ENCODE peak calls at places on chromosomes 6 and 20, in nine cellular contexts. E, C, U, W, Q, A, J, D and L are unnamed samples. For H3K27me3 and H3K4me1, the result is how much of the 10 kb centered on the place peaks cover.

GRCh38 chr6:64984947-64985346 is 722.1 kb downstream of the EYS start:
- DNase-seq in D (no peak), J (no peak), C (no peak), E (no peak), Q (no peak), W (no peak), A (no peak), U (no peak), L (no peak)

GRCh38 chr6:34374112-34374907 is 18.2 kb downstream of the NUDT3 start:
- DNase-seq in D (no peak), E (no peak), U (no peak), W (no peak), A (no peak), C (no peak), Q (no peak), J (no peak), L (no peak)

GRCh38 chr6:159996087-159996622 is 27.3 kb downstream of the IGF2R start:
- DNase-seq in J (no peak), Q (no peak), C (no peak), D (no peak), W (no peak), E (no peak), U (no peak), A (no peak), L (no peak)

GRCh38 chr6:34723203-34723602 is 26.6 kb upstream of the ILRUN start:
- DNase-seq in E (no peak), U (no peak), Q (no peak), D (no peak), C (no peak), A (no peak), J (no peak), W (no peak), L (no peak)

GRCh38 chr6:31666337-31666960 is 569 bp downstream of the CSNK2B start:
- DNase-seq in A (no peak), J (no peak), Q (peak), E (no peak), C (no peak), D (no peak), W (no peak), U (no peak), L (no peak)

GRCh38 chr6:105492706-105493673 is 90.1 kb upstream of the PREP start:
- DNase-seq in D (no peak), W (no peak), E (no peak), U (no peak), A (no peak), C (no peak), Q (no peak), J (peak), L (no peak)

GRCh38 chr20:5402903-5403531 is 86.3 kb upstream of the PROKR2 start:
- DNase-seq in D (no peak), W (peak), Q (no peak), U (peak), A (no peak), C (no peak), E (no peak), J (peak), L (no peak)

GRCh38 chr20:53902968-53903651 is 167.3 kb downstream of the BCAS1 start:
- DNase-seq in A (no peak), W (no peak), D (no peak), J (no peak), C (no peak), E (no peak), Q (no peak), U (no peak), L (no peak)

GRCh38 chr6:79570802-79571367 is 33.7 kb upstream of the LCA5 start:
- DNase-seq in A (no peak), U (no peak), E (no peak), Q (no peak), D (no peak), J (peak), C (no peak), W (no peak), L (no peak)

GRCh38 chr6:153167026-153167891 is 36.2 kb upstream of the RGS17 start:
- DNase-seq in W (no peak), Q (no peak), J (peak), A (peak), U (peak), E (no peak), C (no peak), D (no peak), L (no peak)

GRCh38 chr6:34745277-34746103 is 11.8 kb upstream of the SNRPC start:
- DNase-seq in J (no peak), E (peak), U (no peak), Q (no peak), C (no peak), A (no peak), D (no peak), W (peak), L (no peak)

GRCh38 chr6:108561742-108562502 is 1.2 kb downstream of the FOXO3 start:
- DNase-seq in A (no peak), U (no peak), E (no peak), D (peak), Q (peak), W (peak), C (no peak), J (peak), L (peak)

GRCh38 chr20:40966103-40966502 is 62.5 kb upstream of the TOP1 start:
- DNase-seq in E (no peak), D (peak), J (no peak), W (no peak), U (peak), Q (no peak), C (no peak), A (no peak), L (no peak)

GRCh38 chr6:40896696-40897095 is 142.3 kb downstream of the UNC5CL start:
- DNase-seq in E (peak), Q (no peak), A (no peak), J (peak), C (no peak), D (no peak), U (no peak), W (no peak), L (no peak)

GRCh38 chr6:818191-818590 is 125.3 kb upstream of the EXOC2 start:
- DNase-seq in Q (no peak), C (no peak), A (no peak), E (no peak), D (no peak), U (no peak), W (no peak), J (no peak), L (no peak)

GRCh38 chr6:56693246-56693607 is 50.5 kb upstream of the DST start:
- DNase-seq in C (peak), D (peak), A (no peak), J (no peak), Q (peak), U (no peak), E (peak), W (peak), L (no peak)

GRCh38 chr6:140285998-140286690 is 911.7 kb upstream of the CITED2 start:
- DNase-seq in J (no peak), U (no peak), W (no peak), D (no peak), C (no peak), A (no peak), Q (no peak), E (no peak), L (no peak)

GRCh38 chr6:84150680-84151079 is 76.8 kb downstream of the CEP162 start:
- DNase-seq in C (no peak), J (no peak), Q (no peak), E (no peak), W (no peak), U (no peak), D (no peak), A (no peak), L (no peak)

GRCh38 chr6:112144145-112144926 is 56.9 kb downstream of the FAM229B start:
- DNase-seq in A (no peak), W (no peak), Q (no peak), U (no peak), J (no peak), D (no peak), E (no peak), C (no peak), L (no peak)

GRCh38 chr6:44043036-44043478 is 84.2 kb downstream of the MRPL14 start:
- DNase-seq in U (peak), D (peak), W (no peak), C (no peak), J (no peak), A (no peak), E (no peak), Q (no peak), L (no peak)

GRCh38 chr6:56714982-56715456 is 72.3 kb upstream of the DST start:
- DNase-seq in U (no peak), D (no peak), A (peak), Q (no peak), W (no peak), C (no peak), J (peak), E (no peak), L (peak)

GRCh38 chr20:32911355-32911754 is 52.6 kb downstream of the EFCAB8 start:
- DNase-seq in W (no peak), E (no peak), A (no peak), C (no peak), D (peak), J (no peak), Q (peak), U (no peak), L (no peak)

GRCh38 chr6:73079978-73080377 is 145.3 kb downstream of the KHDC1L start:
- DNase-seq in Q (no peak), U (peak), C (no peak), W (no peak), E (no peak), D (no peak), A (no peak), J (no peak), L (no peak)

GRCh38 chr20:15475483-15475882 is 1097.8 kb downstream of the KIF16B start:
- DNase-seq in Q (peak), A (no peak), W (peak), U (no peak), E (no peak), D (no peak), C (no peak), J (no peak), L (peak)

GRCh38 chr6:117930645-117931044 is 23.6 kb downstream of the SLC35F1 start:
- DNase-seq in U (no peak), A (no peak), E (no peak), D (no peak), J (no peak), C (no peak), Q (no peak), W (no peak), L (no peak)

GRCh38 chr20:17808357-17808756 is 108.6 kb downstream of the BANF2 start:
- DNase-seq in J (peak), E (no peak), Q (no peak), A (no peak), U (no peak), W (no peak), C (no peak), D (peak), L (peak)

GRCh38 chr6:118735320-118735719 is 83.9 kb upstream of the CEP85L start:
- DNase-seq in A (no peak), D (no peak), E (no peak), U (no peak), W (no peak), J (peak), C (no peak), Q (no peak), L (no peak)

GRCh38 chr20:4195499-4195898 is 180.1 kb upstream of the RNF24 start:
- DNase-seq in A (no peak), C (no peak), W (no peak), J (peak), D (no peak), E (no peak), U (no peak), Q (peak), L (no peak)

DNA sequence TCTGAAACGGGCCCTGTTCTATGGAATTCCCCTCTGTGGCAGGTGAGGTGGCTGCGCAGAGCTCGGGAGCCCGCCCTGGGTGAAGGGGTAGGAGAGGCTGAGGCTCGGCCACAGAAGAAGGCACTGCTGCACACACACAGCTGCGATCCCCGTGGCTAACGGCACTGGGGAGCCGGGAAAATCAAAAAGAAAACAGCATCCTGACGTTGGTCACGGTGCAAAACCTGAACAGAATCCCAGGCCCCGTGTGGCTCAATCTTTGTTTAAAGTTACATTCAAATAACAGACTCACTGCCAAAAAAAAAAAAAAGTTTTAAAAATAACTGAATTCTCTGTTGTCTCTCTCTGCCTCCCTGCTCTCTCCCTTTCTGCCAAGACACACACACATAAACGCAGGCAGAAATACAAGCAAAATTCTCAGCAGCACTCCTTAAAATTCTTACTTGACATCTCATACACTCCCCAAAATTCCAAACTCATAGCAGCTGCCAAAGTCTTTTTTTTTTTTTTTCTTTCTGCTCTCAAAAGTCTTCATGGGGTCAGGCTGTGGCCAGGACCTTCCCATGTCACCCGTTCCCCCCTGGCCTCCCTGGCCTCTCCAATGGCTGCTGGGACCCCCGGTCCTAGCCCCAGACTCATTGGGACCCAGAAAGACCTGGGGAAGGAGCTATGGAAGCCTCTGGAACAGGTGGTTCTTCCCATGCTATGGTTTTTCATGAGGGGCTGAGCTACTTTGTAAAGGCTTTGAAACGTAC is 248.8 kb downstream of the TTLL2 start:
- DNase-seq in W (no peak), C (peak), U (no peak), Q (no peak), D (peak), A (no peak), E (peak), J (no peak), L (no peak)
- TF ChIP-seq POLR2AphosphoS5 in W (no peak), C (no peak), U (no peak), Q (no peak), D (no peak), A (no peak), E (no peak), J (no peak), L (no peak)

GRCh38 chr6:3650341-3650958 is 101.1 kb downstream of the PXDC1 start:
- DNase-seq in Q (no peak), U (no peak), D (no peak), J (no peak), C (no peak), A (no peak), E (no peak), W (no peak), L (peak)
- H3K27me3 ChIP-seq in Q (under half), U (under half), D (under half), J (under half), C (under half), A (under half), E (under half), W (under half), L (under half)

GRCh38 chr20:48684501-48685041 is 143.2 kb downstream of the PREX1 start:
- DNase-seq in W (peak), Q (peak), J (peak), A (no peak), D (no peak), U (no peak), E (no peak), C (no peak), L (no peak)
- H3K4me1 ChIP-seq in W (half or more), Q (half or more), J (half or more), A (under half), D (under half), U (under half), E (half or more), C (under half), L (half or more)

GRCh38 chr6:157613011-157613522 is 210.0 kb upstream of the SNX9 start:
- DNase-seq in C (no peak), W (no peak), J (peak), U (peak), Q (no peak), A (peak), D (no peak), E (no peak), L (no peak)
- TF ChIP-seq POLR2AphosphoS5 in C (no peak), W (peak), J (no peak), U (no peak), Q (no peak), A (no peak), D (no peak), E (no peak), L (no peak)

GRCh38 chr6:149995235-149995750 is 30.0 kb downstream of the RAET1L start:
- DNase-seq in D (no peak), U (no peak), J (no peak), W (no peak), C (no peak), E (no peak), Q (no peak), A (no peak), L (no peak)
- H3K27me3 ChIP-seq in D (half or more), U (under half), J (half or more), W (half or more), C (half or more), E (half or more), Q (half or more), A (under half), L (under half)

GRCh38 chr6:132425176-132425575 is 23.9 kb upstream of the MOXD1 start:
- DNase-seq in Q (no peak), U (no peak), J (no peak), D (no peak), E (no peak), A (no peak), W (no peak), C (no peak), L (no peak)

GRCh38 chr6:132418566-132418965 is 17.3 kb upstream of the MOXD1 start:
- DNase-seq in Q (no peak), E (no peak), J (no peak), A (no peak), C (no peak), W (no peak), D (no peak), U (no peak), L (no peak)

DNA sequence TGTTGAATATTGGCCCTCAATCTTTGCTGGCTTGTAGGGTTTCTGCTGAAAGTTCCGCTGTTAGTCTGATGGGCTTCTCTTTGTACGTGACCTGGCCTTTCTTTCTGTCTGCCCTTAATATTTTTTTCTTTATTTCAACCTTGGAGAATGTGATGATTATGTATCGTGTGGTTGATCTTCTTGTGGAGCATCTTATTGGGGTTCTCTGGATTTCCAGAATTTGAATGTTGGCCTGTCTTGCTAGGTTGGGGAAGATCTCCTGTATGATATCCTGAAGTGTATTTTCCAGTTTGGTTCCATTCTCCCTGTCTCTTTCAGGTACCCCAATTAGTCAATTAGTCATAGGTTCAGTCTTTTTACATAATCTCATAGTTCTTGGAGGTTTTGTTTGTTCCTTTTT is 22.6 kb upstream of the MOXD1 start:
- DNase-seq in Q (no peak), C (no peak), E (no peak), A (no peak), W (no peak), U (no peak), J (no peak), D (no peak), L (no peak)
- H3K4me1 ChIP-seq in Q (under half), C (under half), E (under half), A (under half), W (under half), U (under half), J (under half), D (under half), L (under half)

GRCh38 chr6:28158318-28158717 is 16.6 kb downstream of the ZKSCAN8 start:
- DNase-seq in U (no peak), J (no peak), W (no peak), C (no peak), E (no peak), Q (no peak), D (no peak), A (no peak), L (no peak)

GRCh38 chr6:28160233-28160632 is 18.6 kb downstream of the ZKSCAN8 start:
- DNase-seq in A (no peak), U (no peak), E (no peak), W (no peak), Q (no peak), C (no peak), J (no peak), D (no peak), L (no peak)

GRCh38 chr6:28159029-28159607 is 17.4 kb downstream of the ZKSCAN8 start:
- DNase-seq in D (no peak), A (no peak), U (no peak), E (no peak), C (no peak), Q (no peak), W (no peak), J (no peak), L (no peak)

GRCh38 chr6:28165566-28165965 is 23.9 kb downstream of the ZKSCAN8 start:
- DNase-seq in A (no peak), J (no peak), C (no peak), D (no peak), E (no peak), Q (no peak), U (no peak), W (no peak), L (no peak)

GRCh38 chr6:28161410-28162079 is 19.9 kb downstream of the ZKSCAN8 start:
- DNase-seq in A (no peak), W (peak), J (peak), E (peak), C (peak), Q (peak), U (no peak), D (peak), L (peak)
- TF ChIP-seq POLR2AphosphoS5 in A (no peak), W (no peak), J (peak), E (no peak), C (no peak), Q (peak), U (no peak), D (peak), L (peak)

GRCh38 chr20:50421356-50422340 is 88.5 kb upstream of the PTPN1 start:
- DNase-seq in A (no peak), W (no peak), J (no peak), U (no peak), E (no peak), D (no peak), Q (no peak), C (no peak), L (no peak)
- H3K27me3 ChIP-seq in A (under half), W (under half), J (under half), U (under half), E (under half), D (under half), Q (under half), C (under half), L (under half)

GRCh38 chr6:139150915-139151314 is 16.0 kb downstream of the HECA start:
- DNase-seq in J (no peak), E (no peak), D (no peak), C (no peak), A (no peak), Q (no peak), U (no peak), W (no peak), L (no peak)

GRCh38 chr6:139149383-139149782 is 14.5 kb downstream of the HECA start:
- DNase-seq in A (no peak), U (no peak), Q (no peak), W (no peak), J (no peak), E (no peak), D (no peak), C (no peak), L (no peak)

GRCh38 chr6:139146317-139146726 is 11.4 kb downstream of the HECA start:
- DNase-seq in E (no peak), J (no peak), C (no peak), W (no peak), Q (no peak), U (no peak), A (no peak), D (no peak), L (no peak)

GRCh38 chr6:139147628-139148027 is 12.7 kb downstream of the HECA start:
- DNase-seq in D (no peak), W (no peak), A (no peak), U (no peak), Q (no peak), J (peak), C (no peak), E (no peak), L (no peak)

GRCh38 chr6:139148557-139149220 is 13.8 kb downstream of the HECA start:
- DNase-seq in Q (no peak), D (no peak), C (no peak), U (no peak), A (no peak), E (no peak), J (no peak), W (no peak), L (no peak)
- H3K4me1 ChIP-seq in Q (half or more), D (half or more), C (under half), U (under half), A (under half), E (half or more), J (under half), W (half or more), L (half or more)